ENCODE peak calls at places on chromosomes 12 and 14, in nine cellular contexts. One of them, this sample, is unnamed.

GRCh38 chr12:31306871-31307270 is 19.1 kb downstream of the SINHCAF start:
- DNase-seq in activated naive CD4-positive, alpha-beta T cell: no peak
- DNase-seq in GM12865: no peak
- DNase-seq in naive thymus-derived CD4-positive, alpha-beta T cell: no peak
- DNase-seq in GM23338: no peak
- DNase-seq in fibroblast of mammary gland: no peak
- DNase-seq in HS-5: no peak
- DNase-seq in H1: no peak
- DNase-seq in cardiac muscle cell: no peak
- DNase-seq in this sample: no peak

GRCh38 chr12:122721057-122721545 is 4.5 kb upstream of the HCAR3 start:
- DNase-seq in naive thymus-derived CD4-positive, alpha-beta T cell: no peak
- DNase-seq in cardiac muscle cell: no peak
- DNase-seq in fibroblast of mammary gland: no peak
- DNase-seq in HS-5: no peak
- DNase-seq in GM23338: no peak
- DNase-seq in activated naive CD4-positive, alpha-beta T cell: no peak
- DNase-seq in H1: no peak
- DNase-seq in GM12865: peak; percentile 78
- DNase-seq in this sample: no peak

GRCh38 chr14:72909163-72909562 is 15.3 kb upstream of the DPF3 start:
- DNase-seq in H1: no peak
- DNase-seq in GM12865: no peak
- DNase-seq in GM23338: no peak
- DNase-seq in activated naive CD4-positive, alpha-beta T cell: no peak
- DNase-seq in cardiac muscle cell: peak; percentile 14
- DNase-seq in HS-5: no peak
- DNase-seq in fibroblast of mammary gland: peak; percentile 30
- DNase-seq in naive thymus-derived CD4-positive, alpha-beta T cell: no peak
- DNase-seq in this sample: no peak

GRCh38 chr14:63875311-63875710 is 22.5 kb downstream of the SYNE2 start:
- DNase-seq in HS-5: no peak
- DNase-seq in naive thymus-derived CD4-positive, alpha-beta T cell: no peak
- DNase-seq in cardiac muscle cell: peak; percentile 78
- DNase-seq in GM12865: no peak
- DNase-seq in GM23338: no peak
- DNase-seq in fibroblast of mammary gland: peak; percentile 76
- DNase-seq in H1: no peak
- DNase-seq in activated naive CD4-positive, alpha-beta T cell: no peak
- DNase-seq in this sample: no peak

GRCh38 chr14:70563417-70563816 is 28.6 kb upstream of the ADAM20 start:
- DNase-seq in naive thymus-derived CD4-positive, alpha-beta T cell: no peak
- DNase-seq in fibroblast of mammary gland: no peak
- DNase-seq in GM12865: no peak
- DNase-seq in H1: no peak
- DNase-seq in activated naive CD4-positive, alpha-beta T cell: no peak
- DNase-seq in cardiac muscle cell: no peak
- DNase-seq in HS-5: no peak
- DNase-seq in GM23338: no peak
- DNase-seq in this sample: no peak

GRCh38 chr12:56377310-56377988 is 14.8 kb upstream of the APOF start:
- DNase-seq in H1: no peak
- DNase-seq in GM12865: no peak
- DNase-seq in naive thymus-derived CD4-positive, alpha-beta T cell: no peak
- DNase-seq in fibroblast of mammary gland: peak; percentile 55
- DNase-seq in GM23338: peak; percentile 50
- DNase-seq in HS-5: no peak
- DNase-seq in cardiac muscle cell: no peak
- DNase-seq in activated naive CD4-positive, alpha-beta T cell: no peak
- DNase-seq in this sample: no peak

GRCh38 chr14:45140661-45141187 is 5.0 kb downstream of the FANCM start:
- DNase-seq in HS-5: no peak
- DNase-seq in cardiac muscle cell: no peak
- DNase-seq in GM12865: no peak
- DNase-seq in H1: no peak
- DNase-seq in GM23338: peak; percentile 13
- DNase-seq in fibroblast of mammary gland: no peak
- DNase-seq in naive thymus-derived CD4-positive, alpha-beta T cell: no peak
- DNase-seq in activated naive CD4-positive, alpha-beta T cell: no peak
- DNase-seq in this sample: no peak

GRCh38 chr12:57465030-57465746 is 5.6 kb downstream of the GLI1 start:
- DNase-seq in HS-5: no peak
- DNase-seq in H1: no peak
- DNase-seq in cardiac muscle cell: no peak
- DNase-seq in fibroblast of mammary gland: no peak
- DNase-seq in GM23338: no peak
- DNase-seq in activated naive CD4-positive, alpha-beta T cell: no peak
- DNase-seq in GM12865: no peak
- DNase-seq in naive thymus-derived CD4-positive, alpha-beta T cell: no peak
- DNase-seq in this sample: no peak

GRCh38 chr12:14275886-14276285 is 89.6 kb upstream of the ATF7IP start:
- DNase-seq in GM23338: no peak
- DNase-seq in HS-5: no peak
- DNase-seq in H1: no peak
- DNase-seq in cardiac muscle cell: no peak
- DNase-seq in activated naive CD4-positive, alpha-beta T cell: no peak
- DNase-seq in fibroblast of mammary gland: no peak
- DNase-seq in naive thymus-derived CD4-positive, alpha-beta T cell: no peak
- DNase-seq in GM12865: no peak
- DNase-seq in this sample: no peak

GRCh38 chr12:75623631-75624118 is 112.3 kb upstream of the KRR1 start:
- DNase-seq in H1: no peak
- DNase-seq in GM23338: peak; percentile 78
- DNase-seq in fibroblast of mammary gland: peak; percentile 70
- DNase-seq in HS-5: no peak
- DNase-seq in activated naive CD4-positive, alpha-beta T cell: no peak
- DNase-seq in cardiac muscle cell: peak; percentile 68
- DNase-seq in GM12865: no peak
- DNase-seq in naive thymus-derived CD4-positive, alpha-beta T cell: no peak
- DNase-seq in this sample: no peak

GRCh38 chr14:53493310-53493709 is 340.2 kb upstream of the DDHD1 start:
- DNase-seq in cardiac muscle cell: no peak
- DNase-seq in naive thymus-derived CD4-positive, alpha-beta T cell: no peak
- DNase-seq in activated naive CD4-positive, alpha-beta T cell: no peak
- DNase-seq in GM23338: no peak
- DNase-seq in fibroblast of mammary gland: no peak
- DNase-seq in HS-5: no peak
- DNase-seq in GM12865: no peak
- DNase-seq in H1: no peak
- DNase-seq in this sample: no peak

This sample was measured in NCI-H2029.